ENCODE peak calls at places on chromosomes 7 and 10, in four cellular contexts. X is natural killer cell treated with Interleukin-12 subunit alpha and Interleukin-12 subunit beta and Interleukin-15 and Interleukin-18, amount 100 ng/mL, for 72 hours; W is brain microvascular endothelial cell; Z is mucosa of gallbladder. R is an unnamed sample.

GRCh38 chr10:28628184-28628893 is 49.0 kb upstream of the BAMBI start:
- DNase-seq in X (peak; percentile 69), W (peak; percentile 80), Z (peak; percentile 81), R (no peak)

GRCh38 chr10:23693398-23693797 is 254.5 kb downstream of the OTUD1 start:
- DNase-seq in X (no peak), W (no peak), Z (no peak), R (no peak)

GRCh38 chr10:99894613-99895012 is 112.2 kb downstream of the ABCC2 start:
- DNase-seq in X (no peak), W (no peak), Z (no peak), R (no peak)

GRCh38 chr7:51045319-51046102 is 262.8 kb upstream of the GRB10 start:
- DNase-seq in X (no peak), W (peak; percentile 80), Z (no peak), R (no peak)

GRCh38 chr10:44172883-44173557 is 211.9 kb downstream of the CXCL12 start:
- DNase-seq in X (no peak), W (no peak), Z (no peak), R (no peak)

GRCh38 chr7:7779888-7780287 is 61.5 kb upstream of the RPA3 start:
- DNase-seq in X (no peak), W (no peak), Z (no peak), R (no peak)

GRCh38 chr7:130071701-130072622 is 1.6 kb downstream of the KLHDC10 start:
- DNase-seq in X (peak; percentile 79), W (peak; percentile 69), Z (peak; percentile 64), R (peak; percentile 70)

GRCh38 chr7:128940494-128941322 is 3.0 kb downstream of the IRF5 start:
- DNase-seq in X (peak; percentile 77), W (no peak), Z (peak; percentile 41), R (peak; percentile 66)

GRCh38 chr10:17865351-17865750 is 56.2 kb downstream of the MRC1 start:
- DNase-seq in X (no peak), W (no peak), Z (no peak), R (no peak)

GRCh38 chr7:85070967-85071628 is 115.8 kb downstream of the SEMA3D start:
- DNase-seq in X (no peak), W (peak; percentile 45), Z (no peak), R (no peak)

GRCh38 chr7:4067476-4067760 is 614.7 kb upstream of the FOXK1 start:
- DNase-seq in X (no peak), W (no peak), Z (no peak), R (no peak)

GRCh38 chr7:111499027-111499426 is 63.3 kb downstream of the IMMP2L start:
- DNase-seq in X (no peak), W (peak; percentile 89), Z (no peak), R (no peak)

GRCh38 chr10:59255463-59255862 is 79.0 kb downstream of the PHYHIPL start:
- DNase-seq in X (no peak), W (no peak), Z (no peak), R (no peak)

GRCh38 chr7:139730746-139731612 is 46.8 kb downstream of the HIPK2 start:
- DNase-seq in X (no peak), W (peak; percentile 67), Z (peak; percentile 34), R (no peak)

GRCh38 chr7:55983537-55983936 is 19.2 kb downstream of the NIPSNAP2 start:
- DNase-seq in X (no peak), W (no peak), Z (no peak), R (no peak)

GRCh38 chr7:157949711-157950110 is 612.9 kb downstream of the DNAJB6 start:
- DNase-seq in X (no peak), W (no peak), Z (no peak), R (no peak)

GRCh38 chr10:113113918-113114317 is 163.9 kb downstream of the TCF7L2 start:
- DNase-seq in X (no peak), W (no peak), Z (no peak), R (no peak)

GRCh38 chr7:39979406-39980073 is 29.5 kb downstream of the CDK13 start:
- DNase-seq in X (no peak), W (no peak), Z (no peak), R (no peak)

GRCh38 chr7:7181519-7182155 is 707 bp upstream of the C1GALT1 start:
- DNase-seq in X (peak; percentile 72), W (no peak), Z (peak; percentile 42), R (peak; percentile 68)

GRCh38 chr10:811379-811778 is 120.1 kb downstream of the LARP4B start:
- DNase-seq in X (no peak), W (no peak), Z (no peak), R (no peak)

GRCh38 chr7:157602581-157602980 is 265.8 kb downstream of the DNAJB6 start:
- DNase-seq in X (no peak), W (no peak), Z (no peak), R (no peak)

GRCh38 chr10:5776150-5776880 is 36.9 kb downstream of the GDI2 start:
- DNase-seq in X (no peak), W (no peak), Z (no peak), R (no peak)

GRCh38 chr7:17774248-17774647 is 166.0 kb downstream of the SNX13 start:
- DNase-seq in X (no peak), W (peak; percentile 77), Z (no peak), R (no peak)

GRCh38 chr7:29343379-29343778 is 148.8 kb downstream of the CHN2 start:
- DNase-seq in X (no peak), W (no peak), Z (no peak), R (no peak)

GRCh38 chr10:58531084-58531695 is 18.5 kb downstream of the BICC1 start:
- DNase-seq in X (no peak), W (peak; percentile 82), Z (peak; percentile 66), R (peak; percentile 16)

GRCh38 chr10:5494611-5495010 is 4.8 kb downstream of the CALML5 start:
- DNase-seq in X (no peak), W (no peak), Z (no peak), R (no peak)